ENCODE peak calls at places on chromosomes 4 and X, in seven cellular contexts. G, U, D, N, Y, P and I are unnamed samples.

GRCh38 chrX:31420711-31421151 is 348.9 kb upstream of the FTHL17 start:
- DNase-seq in N (no peak), U (no peak), D (no peak), Y (peak), P (no peak), G (no peak), I (no peak)

GRCh38 chr4:6272863-6273660 is 3.4 kb downstream of the WFS1 start:
- DNase-seq in D (no peak), G (no peak), U (no peak), Y (peak), N (no peak), P (no peak), I (peak)

GRCh38 chrX:21638311-21638710 is 19.8 kb downstream of the KLHL34 start:
- DNase-seq in U (no peak), Y (peak), N (no peak), G (no peak), D (no peak), P (no peak), I (peak)

GRCh38 chr4:77854431-77855111 is 8.1 kb upstream of the MRPL1 start:
- DNase-seq in N (no peak), G (no peak), U (no peak), D (no peak), P (no peak), Y (no peak), I (no peak)

GRCh38 chr4:169933531-169933930 is 92.7 kb downstream of the MFAP3L start:
- DNase-seq in U (no peak), G (no peak), N (no peak), D (no peak), Y (no peak), P (no peak), I (no peak)

GRCh38 chr4:143026459-143027170 is 158.1 kb upstream of the USP38 start:
- DNase-seq in D (no peak), G (no peak), N (no peak), P (no peak), Y (no peak), U (no peak), I (peak)

GRCh38 chrX:81564851-81565250 is 362.9 kb downstream of the SH3BGRL start:
- DNase-seq in U (no peak), Y (no peak), G (no peak), P (no peak), D (no peak), N (no peak), I (no peak)

GRCh38 chr4:13544556-13545393 is 467 bp upstream of the NKX3-2 start:
- DNase-seq in U (no peak), N (no peak), G (no peak), P (no peak), D (no peak), Y (peak), I (peak)

GRCh38 chr4:123120473-123120872 is 198.1 kb upstream of the NUDT6 start:
- DNase-seq in N (no peak), U (no peak), P (no peak), G (no peak), D (no peak), Y (peak), I (peak)

GRCh38 chrX:149004936-149005335 is 500.2 kb downstream of the IDS start:
- DNase-seq in P (no peak), U (no peak), N (no peak), D (no peak), Y (no peak), G (no peak), I (no peak)

GRCh38 chr4:68278045-68278444 is 32.6 kb upstream of the TMPRSS11B start:
- DNase-seq in G (no peak), Y (no peak), N (no peak), D (no peak), P (no peak), U (no peak), I (no peak)

GRCh38 chrX:119015407-119016242 is 41.2 kb downstream of the LONRF3 start:
- DNase-seq in Y (peak), P (no peak), D (peak), N (no peak), U (no peak), G (no peak), I (peak)

GRCh38 chr4:39970559-39971270 is 7.0 kb downstream of the PDS5A start:
- DNase-seq in D (no peak), Y (peak), N (no peak), U (no peak), P (no peak), G (no peak), I (no peak)

GRCh38 chrX:48648299-48648698 is 35.3 kb upstream of the WAS start:
- DNase-seq in U (no peak), G (no peak), P (peak), Y (peak), N (peak), D (no peak), I (peak)

GRCh38 chr4:41866799-41867677 is 68.2 kb upstream of the TMEM33 start:
- DNase-seq in U (no peak), P (no peak), D (no peak), N (no peak), G (no peak), Y (no peak), I (no peak)

GRCh38 chrX:151981129-151981528 is 6.7 kb upstream of the GABRE start:
- DNase-seq in U (no peak), P (no peak), N (no peak), G (no peak), Y (peak), D (no peak), I (no peak)

GRCh38 chr4:122224348-122224747 is 72.2 kb downstream of the BLTP1 start:
- DNase-seq in P (no peak), G (no peak), U (no peak), D (no peak), Y (no peak), N (peak), I (peak)

GRCh38 chrX:111164728-111165127 is 68.7 kb downstream of the PAK3 start:
- DNase-seq in G (no peak), U (no peak), Y (no peak), P (no peak), N (no peak), D (no peak), I (no peak)

GRCh38 chr4:76550966-76551780 is 116.1 kb downstream of the SHROOM3 start:
- DNase-seq in D (no peak), N (no peak), P (no peak), U (no peak), G (no peak), Y (no peak), I (no peak)

GRCh38 chrX:32524385-32524784 is 687.0 kb downstream of the DMD start:
- DNase-seq in G (no peak), P (no peak), U (no peak), D (no peak), N (no peak), Y (no peak), I (no peak)

GRCh38 chr4:102455750-102456149 is 45.4 kb upstream of the NFKB1 start:
- DNase-seq in N (no peak), Y (no peak), G (no peak), U (no peak), D (no peak), P (no peak), I (no peak)

GRCh38 chr4:110637408-110638131 is 14.7 kb upstream of the PITX2 start:
- DNase-seq in P (no peak), Y (no peak), G (no peak), N (no peak), D (no peak), U (no peak), I (no peak)